ENCODE peak calls at places on chromosomes 1 and 21, in five cellular contexts. N is kidney; D is heart right ventricle; W is activated CD8-positive, alpha-beta T cell treated with anti-CD3 and anti-CD28 coated beads for 36 hours; F is neural progenitor cell. G is an unnamed sample.

GRCh38 chr1:230176871-230177411 is 109.9 kb downstream of the GALNT2 start:
- DNase-seq in N (no peak), D (peak), W (peak), F (peak), G (no peak)

GRCh38 chr1:93611656-93612055 is 70.0 kb downstream of the BCAR3 start:
- DNase-seq in N (no peak), D (no peak), W (no peak), F (no peak), G (no peak)

GRCh38 chr21:15000076-15000475 is 64.7 kb downstream of the NRIP1 start:
- DNase-seq in N (no peak), D (no peak), W (no peak), F (no peak), G (no peak)

GRCh38 chr1:56516539-56517252 is 62.7 kb downstream of the PLPP3 start:
- DNase-seq in N (no peak), D (no peak), W (no peak), F (no peak), G (no peak)

GRCh38 chr1:111063595-111063994 is 76.3 kb downstream of the DRAM2 start:
- DNase-seq in N (no peak), D (no peak), W (no peak), F (no peak), G (no peak)

GRCh38 chr1:16076003-16076870 is 2.8 kb upstream of the FAM131C start:
- DNase-seq in N (no peak), D (peak), W (no peak), F (no peak), G (no peak)

GRCh38 chr1:67723620-67724019 is 38.6 kb downstream of the GADD45A start:
- DNase-seq in N (no peak), D (peak), W (peak), F (no peak), G (no peak)

GRCh38 chr1:221795400-221795799 is 53.5 kb upstream of the DUSP10 start:
- DNase-seq in N (no peak), D (no peak), W (peak), F (no peak), G (no peak)

GRCh38 chr1:63731117-63732043 is 42.4 kb upstream of the ROR1 start:
- DNase-seq in N (no peak), D (no peak), W (no peak), F (no peak), G (no peak)

GRCh38 chr1:35298464-35298863 is 30.0 kb downstream of the ZMYM4 start:
- DNase-seq in N (peak), D (peak), W (peak), F (peak), G (no peak)

GRCh38 chr1:37596182-37596667 is 488 bp upstream of the GNL2 start:
- DNase-seq in N (no peak), D (no peak), W (no peak), F (no peak), G (no peak)

GRCh38 chr1:92329356-92330129 is 30.7 kb downstream of the RPAP2 start:
- DNase-seq in N (no peak), D (no peak), W (no peak), F (no peak), G (no peak)

GRCh38 chr1:245173446-245174178 is 18.8 kb downstream of the KIF26B start:
- DNase-seq in N (no peak), D (no peak), W (no peak), F (no peak), G (no peak)

GRCh38 chr1:23914921-23915320 is 1.8 kb upstream of the CNR2 start:
- DNase-seq in N (no peak), D (no peak), W (no peak), F (no peak), G (no peak)

GRCh38 chr1:23911924-23912323 is 1.2 kb downstream of the CNR2 start:
- DNase-seq in N (no peak), D (no peak), W (no peak), F (no peak), G (no peak)

GRCh38 chr1:23916209-23917131 is 3.3 kb upstream of the CNR2 start:
- DNase-seq in N (no peak), D (peak), W (peak), F (peak), G (no peak)

GRCh38 chr1:23913212-23913880 is at the start of gene CNR2:
- DNase-seq in N (no peak), D (no peak), W (peak), F (no peak), G (no peak)

DNA sequence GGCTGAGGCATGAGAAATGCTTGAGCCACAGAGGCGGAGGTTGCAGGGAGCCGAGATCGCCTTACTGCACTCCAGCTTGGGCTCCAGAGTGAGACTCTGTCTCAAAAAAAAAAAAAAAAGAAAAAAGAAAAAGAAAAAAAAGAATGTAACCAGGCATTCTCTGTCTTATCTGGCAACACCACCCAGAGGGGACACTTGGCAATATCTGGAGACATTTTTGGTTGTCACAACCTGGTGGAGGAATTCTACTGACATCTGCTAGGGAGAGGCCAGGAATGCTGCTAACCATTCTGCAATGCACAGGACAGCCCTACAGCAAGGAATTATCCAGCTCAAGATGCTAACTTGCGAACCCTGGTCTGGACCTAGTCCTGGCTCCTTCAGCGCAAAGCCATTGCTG is 2.3 kb upstream of the CNR2 start:
- DNase-seq in N (no peak), D (no peak), W (no peak), F (no peak), G (no peak)
- TF ChIP-seq CTCF in N (no peak), D (no peak), W (no peak), F (no peak), G (no peak)

GRCh38 chr1:18200136-18200717 is 92.6 kb downstream of the IGSF21 start:
- DNase-seq in N (no peak), D (no peak), W (no peak), F (peak), G (no peak)
- TF ChIP-seq CTCF in N (no peak), D (no peak), W (no peak), F (peak), G (no peak)

GRCh38 chr1:208526726-208527125 is 282.5 kb upstream of the PLXNA2 start:
- DNase-seq in N (no peak), D (no peak), W (no peak), F (peak), G (no peak)
- TF ChIP-seq CTCF in N (no peak), D (no peak), W (no peak), F (no peak), G (no peak)

DNA sequence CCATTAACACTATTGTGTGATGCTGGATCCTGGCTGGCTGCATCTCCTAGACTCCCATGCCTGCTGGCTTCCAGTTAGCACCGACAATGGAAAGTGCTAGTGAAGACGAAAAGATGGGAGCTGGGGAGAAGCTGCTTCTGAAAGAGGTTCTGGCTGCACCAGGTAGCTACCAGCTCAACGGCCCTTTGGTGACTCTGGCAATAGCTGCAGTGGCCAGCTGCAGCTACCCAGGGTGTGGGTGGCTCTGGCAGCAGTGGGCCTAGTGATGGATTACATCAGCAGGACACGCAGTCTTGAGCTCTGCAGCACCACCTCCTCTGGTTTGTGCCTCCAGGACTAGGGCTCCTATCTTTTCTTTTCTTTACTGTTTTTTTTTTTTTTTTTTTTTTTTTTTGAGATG is 662.6 kb downstream of the MATN1 start:
- DNase-seq in N (peak), D (no peak), W (no peak), F (no peak), G (no peak)
- TF ChIP-seq CTCF in N (no peak), D (no peak), W (no peak), F (no peak), G (no peak)

GRCh38 chr1:20329793-20330542 is 39.3 kb downstream of the VWA5B1 start:
- DNase-seq in N (no peak), D (no peak), W (no peak), F (no peak), G (no peak)
- TF ChIP-seq CTCF in N (no peak), D (no peak), W (no peak), F (peak), G (peak)

GRCh38 chr1:227953022-227953412 is 5.3 kb upstream of the WNT9A start:
- DNase-seq in N (no peak), D (no peak), W (no peak), F (no peak), G (no peak)

GRCh38 chr1:227955808-227956207 is 8.1 kb upstream of the WNT9A start:
- DNase-seq in N (no peak), D (no peak), W (no peak), F (no peak), G (no peak)

GRCh38 chr1:227951624-227952373 is 4.1 kb upstream of the WNT9A start:
- DNase-seq in N (no peak), D (no peak), W (no peak), F (no peak), G (no peak)

GRCh38 chr1:227952374-227953021 is 4.8 kb upstream of the WNT9A start:
- DNase-seq in N (no peak), D (no peak), W (no peak), F (no peak), G (no peak)

GRCh38 chr1:227954163-227954850 is 6.6 kb upstream of the WNT9A start:
- DNase-seq in N (no peak), D (no peak), W (no peak), F (no peak), G (no peak)
- TF ChIP-seq CTCF in N (no peak), D (no peak), W (peak), F (no peak), G (peak)

GRCh38 chr21:34305605-34306235 is 58.1 kb upstream of the KCNE2 start:
- DNase-seq in N (no peak), D (no peak), W (no peak), F (no peak), G (no peak)
- TF ChIP-seq CTCF in N (no peak), D (no peak), W (no peak), F (no peak), G (no peak)